ENCODE peak calls at places on chromosome 6, in four cellular contexts. W is CD4-positive, alpha-beta T cell; T is endothelial cell of umbilical vein; O is AG09319. I is an unnamed sample.

GRCh38 chr6:81144346-81144745 is 608.1 kb downstream of the TENT5A start:
- DNase-seq in O (no peak), T (no peak), W (no peak), I (no peak)

GRCh38 chr6:31383149-31383548 is 20.2 kb upstream of the MICA start:
- DNase-seq in T (no peak), O (no peak), W (no peak), I (no peak)

GRCh38 chr6:47524136-47524840 is 46.7 kb downstream of the CD2AP start:
- DNase-seq in T (peak; percentile 27), O (no peak), W (no peak), I (no peak)

GRCh38 chr6:110181131-110182027 is 1.2 kb downstream of the CDC40 start:
- DNase-seq in T (peak; percentile 55), O (no peak), W (no peak), I (no peak)

GRCh38 chr6:108690326-108691000 is 129.7 kb downstream of the FOXO3 start:
- DNase-seq in W (no peak), T (no peak), O (no peak), I (no peak)

GRCh38 chr6:104459543-104459942 is 400.2 kb downstream of the HACE1 start:
- DNase-seq in W (no peak), T (no peak), O (no peak), I (no peak)

GRCh38 chr6:26330835-26331808 is 33.9 kb upstream of the BTN3A2 start:
- DNase-seq in W (no peak), O (no peak), T (peak; percentile 51), I (no peak)

GRCh38 chr6:43103253-43103876 is 27.3 kb downstream of the PTK7 start:
- DNase-seq in W (no peak), T (no peak), O (no peak), I (no peak)

GRCh38 chr6:33818293-33818692 is 14.5 kb upstream of the MLN start:
- DNase-seq in O (no peak), T (no peak), W (no peak), I (no peak)
- TF ChIP-seq CTCF in O (no peak), T (no peak), W (no peak), I (no peak)

DNA sequence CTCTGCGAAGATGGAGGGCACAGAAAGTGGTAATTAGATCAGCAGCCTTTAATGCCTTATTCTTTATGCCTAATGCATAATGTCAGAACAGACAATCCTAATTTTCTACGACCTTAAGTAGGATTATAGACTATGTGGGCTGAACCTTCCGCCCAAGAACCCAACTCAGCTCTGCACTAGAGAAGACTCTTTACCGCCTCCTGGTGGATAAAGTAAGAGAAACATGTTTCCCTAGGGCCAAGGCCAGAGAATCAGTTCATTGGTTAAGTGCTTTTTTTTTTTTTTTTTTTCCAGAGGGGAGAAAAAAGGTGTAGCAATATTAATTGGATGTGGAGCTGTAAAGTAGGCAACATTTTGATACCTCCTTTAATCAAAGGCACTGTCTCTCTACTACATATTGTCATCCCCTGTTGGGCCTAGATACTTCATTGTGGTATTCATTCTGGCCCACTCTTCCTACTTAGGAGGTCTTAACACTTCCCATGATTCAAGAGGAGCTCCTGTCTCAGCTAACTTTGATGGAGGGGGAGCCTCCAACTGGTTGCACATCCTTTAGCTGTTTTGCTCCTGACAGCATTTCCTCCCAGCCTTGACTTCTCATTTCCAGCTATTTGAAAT is 124.9 kb upstream of the NRN1 start:
- DNase-seq in O (no peak), W (no peak), T (peak; percentile 6), I (no peak)
- TF ChIP-seq CTCF in O (peak; percentile 19), W (peak; percentile 36), T (peak; percentile 10), I (peak; percentile 59)

GRCh38 chr6:97923249-97923648 is 640.2 kb upstream of the MMS22L start:
- DNase-seq in O (no peak), W (no peak), T (no peak), I (no peak)

GRCh38 chr6:97919631-97920030 is 636.6 kb upstream of the MMS22L start:
- DNase-seq in O (no peak), T (no peak), W (no peak), I (no peak)

DNA sequence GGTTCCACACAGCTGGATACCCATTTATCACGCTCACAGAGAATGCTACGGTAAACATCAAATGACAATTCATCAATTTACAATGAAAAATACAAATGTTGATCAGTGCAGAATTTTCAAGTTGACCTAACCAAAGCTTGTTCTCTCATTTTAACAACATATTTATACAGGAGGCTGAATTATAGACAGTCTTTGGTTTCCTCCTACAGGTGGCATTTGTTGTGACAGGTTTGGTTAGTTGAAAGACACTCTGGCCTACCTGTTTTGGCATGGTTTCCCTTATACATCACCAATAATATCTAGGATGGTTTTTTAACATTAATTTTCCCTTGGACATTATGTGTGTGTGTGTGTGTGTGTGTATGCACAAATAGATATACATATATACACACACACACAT is 642.5 kb upstream of the MMS22L start:
- DNase-seq in T (no peak), W (no peak), O (no peak), I (no peak)
- TF ChIP-seq CTCF in T (no peak), W (no peak), O (no peak), I (peak; percentile 51)

GRCh38 chr6:116680880-116681672 is at the start of gene KPNA5:
- DNase-seq in W (peak; percentile 91), T (peak; percentile 94), O (peak; percentile 56), I (peak; percentile 85)
- TF ChIP-seq CTCF in W (no peak), T (no peak), O (no peak), I (no peak)

DNA sequence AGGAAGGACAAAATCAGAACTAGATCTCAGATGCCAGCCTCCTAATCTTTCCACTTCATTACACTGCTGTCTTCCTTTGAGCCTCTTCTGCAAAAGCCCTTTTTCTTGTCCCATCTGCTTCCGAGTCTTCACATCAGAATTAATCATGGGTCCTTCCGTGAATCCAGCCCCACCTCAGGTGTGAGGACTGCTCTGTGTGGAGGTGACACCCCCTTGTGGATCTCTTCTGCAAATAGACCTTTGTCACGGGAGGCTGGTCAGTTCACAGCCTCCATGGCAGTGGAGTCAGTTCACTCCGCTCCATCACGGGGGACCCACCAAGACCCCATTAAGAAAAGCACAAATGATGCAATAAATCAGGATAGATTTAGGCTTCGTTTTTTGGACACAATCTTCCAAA is 171.1 kb downstream of the ADAT2 start:
- DNase-seq in O (no peak), W (no peak), T (peak; percentile 24), I (no peak)
- TF ChIP-seq CTCF in O (peak; percentile 20), W (no peak), T (no peak), I (peak; percentile 16)

DNA sequence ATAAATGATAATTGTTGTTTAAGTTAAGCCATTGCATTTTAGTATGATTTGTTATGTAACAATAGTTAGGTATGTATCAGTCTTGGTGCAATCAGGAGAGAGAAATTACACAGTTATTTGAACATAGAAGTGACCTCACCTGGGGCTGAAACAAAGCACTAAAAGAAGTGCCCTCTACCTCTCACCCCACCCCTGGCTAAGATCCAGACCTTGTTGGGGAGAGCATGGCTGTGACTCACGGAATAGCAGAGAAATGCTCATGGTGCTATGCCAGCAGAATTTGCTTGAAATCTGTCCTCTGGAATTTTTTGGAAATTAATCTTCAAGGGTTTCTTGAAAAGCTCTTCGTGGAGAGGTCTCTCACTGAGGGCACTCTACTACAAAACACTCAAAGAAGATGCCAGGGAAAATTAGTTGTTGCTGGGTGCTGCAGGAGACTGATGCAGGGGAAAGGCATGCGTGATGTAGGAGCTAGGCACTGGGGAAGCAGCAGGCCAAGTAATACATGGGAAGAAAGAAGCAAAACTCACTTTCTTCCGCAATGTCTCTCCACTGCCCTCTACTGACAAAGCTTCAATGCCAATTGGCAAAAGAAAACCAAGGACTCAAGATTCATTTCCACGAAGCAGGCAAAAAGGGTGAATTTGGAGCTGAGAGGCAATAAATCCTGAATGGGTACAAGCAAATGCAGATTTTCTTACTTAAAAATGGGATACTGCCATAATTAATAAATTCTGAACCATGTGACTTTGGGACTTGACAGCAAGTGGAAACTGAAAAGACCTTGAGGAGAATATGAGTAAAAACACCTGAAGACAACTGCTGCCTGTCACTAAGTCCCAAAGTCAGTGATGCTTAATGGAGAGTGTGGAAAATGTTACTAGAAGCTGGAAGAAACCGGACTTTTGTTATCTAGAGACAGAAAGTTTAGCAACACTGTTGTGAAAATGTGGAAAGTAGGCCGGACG is 136.3 kb upstream of the ZNF184 start:
- DNase-seq in O (no peak), T (peak; percentile 63), W (no peak), I (no peak)
- TF ChIP-seq CTCF in O (peak; percentile 74), T (peak; percentile 74), W (peak; percentile 59), I (peak; percentile 75)

GRCh38 chr6:117267766-117268534 is 2.6 kb downstream of the VGLL2 start:
- DNase-seq in T (no peak), O (no peak), W (no peak), I (no peak)
- TF ChIP-seq CTCF in T (no peak), O (no peak), W (no peak), I (peak; percentile 44)

GRCh38 chr6:125220712-125221111 is 67.1 kb downstream of the TPD52L1 start:
- DNase-seq in T (no peak), O (no peak), W (no peak), I (no peak)
- TF ChIP-seq CTCF in T (no peak), O (no peak), W (no peak), I (no peak)

I was measured in progenitor cell of endocrine pancreas.